ENCODE peak calls at places on chromosome 3, in four cellular contexts. One of them, this sample, is unnamed.

GRCh38 chr3:183244981-183245476 is 8.0 kb upstream of the B3GNT5 start:
- DNase-seq in cardiac fibroblast: no peak
- DNase-seq in uterus: no peak
- DNase-seq in brain microvascular endothelial cell: no peak
- DNase-seq in this sample: no peak

GRCh38 chr3:31614162-31614921 is 81.6 kb downstream of the STT3B start:
- DNase-seq in brain microvascular endothelial cell: no peak
- DNase-seq in cardiac fibroblast: no peak
- DNase-seq in uterus: no peak
- DNase-seq in this sample: no peak

GRCh38 chr3:18559323-18559972 is 134.3 kb upstream of the SATB1 start:
- DNase-seq in uterus: no peak
- DNase-seq in brain microvascular endothelial cell: peak; percentile 3
- DNase-seq in cardiac fibroblast: peak; percentile 30
- DNase-seq in this sample: no peak

GRCh38 chr3:39193391-39193790 is 996 bp upstream of the XIRP1 start:
- DNase-seq in brain microvascular endothelial cell: peak; percentile 17
- DNase-seq in uterus: no peak
- DNase-seq in cardiac fibroblast: no peak
- DNase-seq in this sample: no peak

GRCh38 chr3:82498186-82498585 is 736.7 kb upstream of the GBE1 start:
- DNase-seq in brain microvascular endothelial cell: no peak
- DNase-seq in cardiac fibroblast: no peak
- DNase-seq in uterus: no peak
- DNase-seq in this sample: no peak

GRCh38 chr3:81549388-81549787 is 212.1 kb downstream of the GBE1 start:
- DNase-seq in uterus: no peak
- DNase-seq in brain microvascular endothelial cell: no peak
- DNase-seq in cardiac fibroblast: no peak
- DNase-seq in this sample: no peak

GRCh38 chr3:153209596-153209995 is 47.6 kb downstream of the RAP2B start:
- DNase-seq in cardiac fibroblast: peak; percentile 39
- DNase-seq in brain microvascular endothelial cell: peak; percentile 51
- DNase-seq in uterus: no peak
- DNase-seq in this sample: no peak

GRCh38 chr3:4888913-4889846 is 90.1 kb upstream of the BHLHE40 start:
- DNase-seq in uterus: no peak
- DNase-seq in brain microvascular endothelial cell: no peak
- DNase-seq in cardiac fibroblast: no peak
- DNase-seq in this sample: no peak

GRCh38 chr3:181103605-181104004 is 114.1 kb upstream of the DNAJC19 start:
- DNase-seq in cardiac fibroblast: no peak
- DNase-seq in uterus: no peak
- DNase-seq in brain microvascular endothelial cell: no peak
- DNase-seq in this sample: no peak

GRCh38 chr3:190122198-190122771 is 1.6 kb upstream of the P3H2 start:
- DNase-seq in cardiac fibroblast: peak; percentile 40
- DNase-seq in brain microvascular endothelial cell: peak; percentile 73
- DNase-seq in uterus: no peak
- DNase-seq in this sample: no peak

GRCh38 chr3:56799251-56799882 is 2.4 kb downstream of the ARHGEF3 start:
- DNase-seq in cardiac fibroblast: peak; percentile 80
- DNase-seq in uterus: no peak
- DNase-seq in brain microvascular endothelial cell: no peak
- DNase-seq in this sample: no peak

GRCh38 chr3:6799264-6799915 is 61.5 kb upstream of the GRM7 start:
- DNase-seq in uterus: no peak
- DNase-seq in brain microvascular endothelial cell: no peak
- DNase-seq in cardiac fibroblast: peak; percentile 7
- DNase-seq in this sample: no peak

GRCh38 chr3:100825574-100825973 is 116.3 kb downstream of the TFG start:
- DNase-seq in brain microvascular endothelial cell: no peak
- DNase-seq in uterus: no peak
- DNase-seq in cardiac fibroblast: peak; percentile 33
- DNase-seq in this sample: no peak

GRCh38 chr3:30644615-30645014 is 38.2 kb downstream of the TGFBR2 start:
- DNase-seq in uterus: peak; percentile 66
- DNase-seq in cardiac fibroblast: peak; percentile 76
- DNase-seq in brain microvascular endothelial cell: peak; percentile 89
- DNase-seq in this sample: no peak

GRCh38 chr3:178405456-178405970 is 130.7 kb upstream of the KCNMB2 start:
- DNase-seq in cardiac fibroblast: peak; percentile 38
- DNase-seq in brain microvascular endothelial cell: no peak
- DNase-seq in uterus: no peak
- DNase-seq in this sample: peak; percentile 29

DNA sequence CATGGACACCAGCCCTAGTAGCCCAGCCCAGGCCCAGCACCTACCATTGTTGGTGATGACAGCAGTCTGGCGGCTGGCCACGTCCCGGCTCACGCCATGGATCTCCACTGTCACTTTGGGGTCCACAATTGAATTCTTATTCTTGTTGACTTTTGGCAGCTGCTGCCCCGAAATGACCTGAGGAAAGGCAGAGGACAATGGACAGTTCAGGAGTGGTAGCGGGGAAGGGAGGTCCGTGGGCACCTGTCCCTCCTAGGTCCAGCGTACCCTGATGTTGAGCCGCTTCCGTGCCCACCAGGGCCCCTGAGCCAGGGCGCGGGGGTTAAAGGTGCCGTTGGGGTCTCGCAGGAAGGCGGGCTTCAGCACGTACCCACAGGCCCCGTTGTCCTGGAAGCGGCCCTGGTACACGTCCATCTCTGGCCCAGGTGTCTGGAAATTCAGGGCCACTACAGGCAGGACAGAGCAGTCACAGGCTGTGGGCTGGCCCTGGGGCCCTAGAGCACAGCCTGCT is 17.7 kb downstream of the VILL start:
- DNase-seq in brain microvascular endothelial cell: no peak
- DNase-seq in uterus: no peak
- DNase-seq in cardiac fibroblast: no peak
- DNase-seq in this sample: no peak
- TF ChIP-seq CTCF in brain microvascular endothelial cell: no peak
- TF ChIP-seq CTCF in uterus: no peak
- TF ChIP-seq CTCF in cardiac fibroblast: no peak
- TF ChIP-seq CTCF in this sample: no peak

DNA sequence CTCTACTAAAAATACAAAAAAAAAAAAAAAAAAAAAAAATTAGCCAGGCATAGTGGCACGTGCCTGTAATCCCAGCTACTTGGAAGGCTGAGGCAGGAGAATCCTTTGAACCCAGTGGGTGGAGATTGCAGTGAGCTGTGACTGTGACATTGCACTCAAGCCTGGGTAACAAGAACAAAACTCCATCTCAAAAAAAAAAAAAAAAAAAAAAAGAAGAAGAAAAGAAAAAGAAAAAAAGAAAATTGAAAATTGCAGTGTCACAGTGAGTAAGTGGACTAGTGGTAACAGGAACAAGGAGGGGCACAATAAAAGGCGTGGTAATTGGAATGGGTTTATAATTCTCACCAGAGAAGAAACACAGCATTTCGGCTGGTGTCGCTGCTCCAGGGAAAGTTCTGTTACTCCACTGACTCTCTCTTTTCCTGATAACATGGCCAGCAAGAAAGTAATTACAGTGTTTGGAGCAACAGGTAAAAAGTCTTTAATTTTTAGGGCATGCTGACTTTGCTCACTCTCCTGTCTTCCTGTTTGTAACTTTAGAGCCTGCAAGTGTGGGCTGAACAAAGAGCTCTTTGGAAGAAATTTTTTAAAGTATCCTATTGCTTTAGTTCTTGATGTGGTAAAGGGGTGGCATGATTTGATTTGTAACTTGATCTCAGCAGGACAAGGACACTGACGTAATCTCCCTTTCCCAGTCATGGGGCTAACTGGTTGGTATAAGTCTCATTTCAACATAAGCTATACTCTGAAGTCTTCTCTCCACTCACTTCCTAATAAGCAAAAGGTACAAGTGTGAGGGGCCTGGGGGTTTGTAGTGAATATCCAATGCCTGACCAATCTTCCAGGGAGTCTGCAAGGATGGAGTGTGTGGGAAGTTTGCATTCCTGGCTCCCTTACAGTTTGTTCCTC is 22.0 kb upstream of the TRA2B start:
- DNase-seq in brain microvascular endothelial cell: peak; percentile 69
- DNase-seq in uterus: no peak
- DNase-seq in cardiac fibroblast: peak; percentile 81
- DNase-seq in this sample: peak; percentile 39
- H3K4me3 ChIP-seq in brain microvascular endothelial cell: peak overlapping the region; percentile 22
- H3K4me3 ChIP-seq in uterus: no peak overlapping the region
- H3K4me3 ChIP-seq in cardiac fibroblast: peak overlapping the region; percentile 45
- H3K4me3 ChIP-seq in this sample: no peak overlapping the region

GRCh38 chr3:157159037-157159761 is 748 bp downstream of the CCNL1 start:
- DNase-seq in cardiac fibroblast: peak; percentile 62
- DNase-seq in brain microvascular endothelial cell: peak; percentile 39
- DNase-seq in uterus: peak; percentile 59
- DNase-seq in this sample: no peak
- TF ChIP-seq CTCF in cardiac fibroblast: peak; percentile 22
- TF ChIP-seq CTCF in brain microvascular endothelial cell: peak; percentile 40
- TF ChIP-seq CTCF in uterus: peak; percentile 7
- TF ChIP-seq CTCF in this sample: peak; percentile 13

DNA sequence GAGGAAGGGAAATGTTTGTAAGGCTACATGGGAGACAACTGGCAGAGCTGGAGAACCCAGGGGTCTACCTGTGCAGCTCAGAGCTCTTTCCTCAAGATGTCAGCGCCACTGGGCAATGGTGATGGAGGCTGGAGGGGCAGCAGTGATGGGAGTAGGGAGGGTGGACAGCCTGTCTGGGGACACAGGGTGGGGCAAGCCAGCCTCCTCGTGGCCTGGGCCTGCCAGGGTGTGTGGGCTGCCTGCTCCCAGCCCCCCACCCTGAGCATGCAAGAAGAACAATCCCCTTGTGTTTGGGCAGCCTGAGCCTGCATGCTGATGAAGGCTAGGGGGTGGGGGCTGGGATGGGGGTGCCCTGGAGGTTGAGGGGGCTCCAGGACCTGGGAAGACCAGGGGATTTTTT is 1.2 kb downstream of the PCBP4 start:
- DNase-seq in cardiac fibroblast: no peak
- DNase-seq in uterus: no peak
- DNase-seq in brain microvascular endothelial cell: no peak
- DNase-seq in this sample: no peak
- H3K4me3 ChIP-seq in cardiac fibroblast: no peak overlapping the region
- H3K4me3 ChIP-seq in uterus: no peak overlapping the region
- H3K4me3 ChIP-seq in brain microvascular endothelial cell: no peak overlapping the region
- H3K4me3 ChIP-seq in this sample: peak overlapping the region; percentile 45

DNA sequence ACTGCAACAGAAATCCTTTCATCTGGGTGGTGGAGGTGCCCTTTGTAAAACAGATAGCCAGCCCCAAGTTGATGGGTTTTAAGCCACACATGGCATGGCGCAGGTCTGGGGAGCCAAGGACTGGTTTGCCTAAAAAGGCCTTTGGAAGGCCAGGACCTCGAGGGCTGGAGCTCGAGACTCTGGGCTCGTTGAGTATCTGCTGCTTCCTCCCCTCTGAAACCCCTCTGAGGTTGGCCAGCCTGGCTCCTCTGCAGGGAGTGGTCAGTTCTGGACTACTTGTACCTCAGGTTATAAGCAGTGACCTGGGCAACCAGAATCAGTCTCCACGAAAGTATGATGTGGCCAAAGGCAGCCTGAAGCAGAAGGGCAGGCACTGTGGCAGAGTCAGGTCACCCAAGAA is 51.4 kb downstream of the WNT7A start:
- DNase-seq in brain microvascular endothelial cell: no peak
- DNase-seq in uterus: no peak
- DNase-seq in cardiac fibroblast: no peak
- DNase-seq in this sample: no peak
- TF ChIP-seq CTCF in brain microvascular endothelial cell: no peak
- TF ChIP-seq CTCF in uterus: no peak
- TF ChIP-seq CTCF in cardiac fibroblast: no peak
- TF ChIP-seq CTCF in this sample: no peak